ENCODE peak calls at places on chromosomes 16 and 17, in eight cellular contexts. K is amygdala; B is HAP-1; R is naive B cell; T is activated naive CD4-positive, alpha-beta T cell treated with anti-CD3 and anti-CD28 coated beads, Interleukin-2, amount 50 U/mL, for 16 hours; C is OCI-M1; S is GM04504; N is activated CD8-positive, alpha-beta T cell treated with anti-CD3 and anti-CD28 coated beads for 36 hours. L is an unnamed sample.

GRCh38 chr16:7257026-7257425 is 75.6 kb upstream of the RBFOX1 start:
- DNase-seq in S (no peak), B (no peak), K (no peak), T (no peak), N (no peak), R (no peak), C (no peak), L (no peak)

GRCh38 chr17:74281799-74282198 is 7.8 kb downstream of the DNAI2 start:
- DNase-seq in R (no peak), N (no peak), B (no peak), T (no peak), K (no peak), C (no peak), S (no peak), L (no peak)

GRCh38 chr17:30290696-30291570 is 811 bp downstream of the BLMH start:
- DNase-seq in C (peak; percentile 62), T (peak; percentile 36), K (no peak), R (no peak), B (peak; percentile 74), S (no peak), N (peak; percentile 61), L (no peak)

GRCh38 chr17:50028207-50029120 is 27.4 kb upstream of the ITGA3 start:
- DNase-seq in T (no peak), N (no peak), R (no peak), C (no peak), B (no peak), K (no peak), S (no peak), L (no peak)

GRCh38 chr17:1783834-1784611 is 22.2 kb downstream of the SERPINF1 start:
- DNase-seq in N (no peak), T (no peak), R (peak; percentile 66), B (no peak), S (peak; percentile 88), C (peak; percentile 29), K (no peak), L (no peak)

GRCh38 chr16:85490971-85491771 is 122.0 kb upstream of the GSE1 start:
- DNase-seq in S (no peak), R (peak; percentile 14), N (peak; percentile 72), K (no peak), B (peak; percentile 76), C (peak; percentile 35), T (peak; percentile 35), L (no peak)

GRCh38 chr17:28472871-28473497 is 460 bp upstream of the SLC13A2 start:
- DNase-seq in K (no peak), C (no peak), S (no peak), T (no peak), B (no peak), N (no peak), R (no peak), L (no peak)

GRCh38 chr17:69357701-69358100 is 30.8 kb upstream of the ABCA5 start:
- DNase-seq in T (no peak), K (no peak), B (no peak), R (no peak), S (no peak), N (no peak), C (no peak), L (no peak)

GRCh38 chr17:962166-962565 is 17.4 kb downstream of the NXN start:
- DNase-seq in C (no peak), N (no peak), K (no peak), S (no peak), B (no peak), T (no peak), R (no peak), L (no peak)

GRCh38 chr16:70508752-70509151 is 14.6 kb downstream of the COG4 start:
- DNase-seq in T (no peak), B (no peak), S (no peak), R (peak; percentile 6), N (no peak), C (peak; percentile 26), K (no peak), L (peak; percentile 23)

GRCh38 chr17:81390436-81391214 is 4.6 kb upstream of the BAHCC1 start:
- DNase-seq in K (no peak), C (no peak), B (no peak), R (no peak), S (no peak), N (no peak), T (no peak), L (no peak)

GRCh38 chr16:87351320-87351698 is 32.3 kb downstream of the FBXO31 start:
- DNase-seq in S (peak; percentile 3), T (no peak), K (no peak), N (no peak), C (no peak), B (no peak), R (no peak), L (no peak)

GRCh38 chr17:65514541-65514940 is 46.9 kb downstream of the AXIN2 start:
- DNase-seq in B (no peak), C (no peak), T (no peak), N (peak; percentile 7), K (no peak), S (peak; percentile 54), R (no peak), L (no peak)

GRCh38 chr16:71409038-71409775 is 32.6 kb downstream of the TLE7 start:
- DNase-seq in R (no peak), T (no peak), S (no peak), N (no peak), K (no peak), B (no peak), C (peak; percentile 17), L (no peak)

GRCh38 chr17:8044819-8045810 is 6.3 kb downstream of the ALOX15B start:
- DNase-seq in T (no peak), K (no peak), B (no peak), N (no peak), S (no peak), R (no peak), C (no peak), L (no peak)

GRCh38 chr16:49674255-49674980 is 181.5 kb downstream of the ZNF423 start:
- DNase-seq in R (no peak), B (no peak), N (no peak), K (no peak), S (no peak), T (no peak), C (no peak), L (no peak)

GRCh38 chr16:16007743-16008111 is 58.3 kb downstream of the ABCC1 start:
- DNase-seq in C (no peak), K (no peak), R (peak; percentile 76), S (no peak), N (peak; percentile 22), T (no peak), B (no peak), L (peak; percentile 16)

GRCh38 chr17:73545633-73546032 is 98.6 kb downstream of the SDK2 start:
- DNase-seq in T (no peak), K (no peak), B (no peak), C (no peak), R (no peak), N (no peak), S (no peak), L (no peak)

GRCh38 chr16:4746215-4746614 is 11.9 kb downstream of the DNAAF8 start:
- DNase-seq in N (no peak), S (no peak), T (no peak), C (no peak), R (no peak), K (no peak), B (no peak), L (no peak)

GRCh38 chr17:80653856-80654255 is 109.2 kb downstream of the RPTOR start:
- DNase-seq in K (no peak), C (no peak), S (no peak), N (no peak), T (no peak), R (no peak), B (no peak), L (no peak)

GRCh38 chr16:23482778-23483177 is 27.5 kb downstream of the GGA2 start:
- DNase-seq in N (peak; percentile 67), C (no peak), T (no peak), B (no peak), R (no peak), S (no peak), K (no peak), L (no peak)

GRCh38 chr17:34252138-34252889 is 2.8 kb upstream of the CCL2 start:
- DNase-seq in K (peak; percentile 34), B (peak; percentile 46), N (no peak), T (no peak), C (peak; percentile 94), S (peak; percentile 84), R (peak; percentile 8), L (peak; percentile 64)

GRCh38 chr16:85401917-85402766 is 211.0 kb upstream of the GSE1 start:
- DNase-seq in S (no peak), R (no peak), T (no peak), C (no peak), B (no peak), N (no peak), K (no peak), L (no peak)

GRCh38 chr17:73365934-73366623 is 54.3 kb upstream of the CDC42EP4 start:
- DNase-seq in K (no peak), T (no peak), R (no peak), B (no peak), N (no peak), C (no peak), S (no peak), L (no peak)

GRCh38 chr16:64450170-64450569 is 671.7 kb downstream of the CDH11 start:
- DNase-seq in T (no peak), S (peak; percentile 29), N (no peak), B (no peak), K (no peak), C (no peak), R (no peak), L (no peak)

GRCh38 chr16:52597073-52597771 is 50.3 kb upstream of the TOX3 start:
- DNase-seq in S (no peak), N (no peak), B (no peak), R (no peak), T (no peak), C (no peak), K (no peak), L (no peak)

GRCh38 chr17:12756786-12757185 is 32.5 kb upstream of the ARHGAP44 start:
- DNase-seq in N (no peak), R (no peak), S (peak; percentile 9), C (no peak), T (no peak), B (no peak), K (no peak), L (no peak)

GRCh38 chr17:50037321-50038107 is 18.4 kb upstream of the ITGA3 start:
- DNase-seq in C (no peak), S (peak; percentile 54), N (no peak), R (no peak), T (no peak), B (no peak), K (no peak), L (no peak)

GRCh38 chr17:37824534-37825485 is 80.0 kb upstream of the HNF1B start:
- DNase-seq in C (no peak), S (no peak), T (no peak), N (no peak), K (no peak), B (no peak), R (no peak), L (peak; percentile 51)

GRCh38 chr17:5667871-5668270 is 83.6 kb upstream of the NLRP1 start:
- DNase-seq in K (no peak), N (peak; percentile 11), T (no peak), C (peak; percentile 30), R (no peak), S (no peak), B (no peak), L (no peak)

GRCh38 chr17:30378191-30378796 is 433 bp upstream of the CPD start:
- DNase-seq in S (no peak), N (peak; percentile 72), C (no peak), T (peak; percentile 63), R (no peak), B (peak; percentile 17), K (no peak), L (no peak)

GRCh38 chr16:83533193-83533592 is 274.6 kb upstream of the HSBP1 start:
- DNase-seq in S (no peak), C (no peak), T (no peak), K (no peak), B (no peak), N (peak; percentile 2), R (no peak), L (no peak)

GRCh38 chr17:63405741-63406261 is 40.3 kb downstream of the CYB561 start:
- DNase-seq in C (peak; percentile 90), K (no peak), T (no peak), S (peak; percentile 67), B (peak; percentile 49), R (peak; percentile 24), N (no peak), L (peak; percentile 41)

GRCh38 chr17:250487-251300 is 69.2 kb upstream of the DOC2B start:
- DNase-seq in K (no peak), C (no peak), R (no peak), B (no peak), N (no peak), S (no peak), T (no peak), L (no peak)